ENCODE peak calls at places on chromosomes 2 and 18, in nine cellular contexts. B is LoVo; D is iris pigment epithelial cell; K is astrocyte of the cerebellum; E is NCI-H1092; Q is left ventricle myocardium inferior; T is stimulated activated CD4-positive, alpha-beta T cell treated with anti-CD3 and anti-CD28 coated beads, TNF-alpha, amount 100 ng/mL, for 4 hours; H is GM19239; G is stimulated activated CD8-positive, alpha-beta memory T cell treated with anti-CD3 and anti-CD28 coated beads, Interleukin-7, amount 100 ng/mL, for 1 hour. X is an unnamed sample.

GRCh38 chr2:105143467-105144127 is 97.9 kb upstream of the GPR45 start:
- DNase-seq in B (no peak), D (peak), K (no peak), E (peak), Q (no peak), T (peak), H (no peak), G (no peak), X (no peak)

GRCh38 chr2:11320698-11321492 is 23.5 kb downstream of the ROCK2 start:
- DNase-seq in B (no peak), D (no peak), K (no peak), E (no peak), Q (no peak), T (no peak), H (no peak), G (no peak), X (no peak)

GRCh38 chr2:72846171-72847095 is 20.6 kb upstream of the EXOC6B start:
- DNase-seq in B (no peak), D (no peak), K (no peak), E (no peak), Q (no peak), T (no peak), H (no peak), G (no peak), X (no peak)

GRCh38 chr2:148048475-148049221 is 27.8 kb downstream of the MBD5 start:
- DNase-seq in B (no peak), D (peak), K (peak), E (no peak), Q (no peak), T (no peak), H (no peak), G (no peak), X (no peak)

GRCh38 chr2:240205348-240205747 is 64.9 kb upstream of the OTOS start:
- DNase-seq in B (peak), D (peak), K (no peak), E (no peak), Q (no peak), T (no peak), H (no peak), G (no peak), X (no peak)

GRCh38 chr2:69159988-69160387 is 147.0 kb downstream of the ANTXR1 start:
- DNase-seq in B (no peak), D (no peak), K (no peak), E (no peak), Q (no peak), T (no peak), H (no peak), G (no peak), X (peak)

GRCh38 chr2:134727385-134727784 is 8.6 kb upstream of the TMEM163 start:
- DNase-seq in B (no peak), D (peak), K (peak), E (no peak), Q (no peak), T (no peak), H (no peak), G (no peak), X (no peak)

GRCh38 chr2:231531408-231532188 is 1.4 kb upstream of the NMUR1 start:
- DNase-seq in B (no peak), D (no peak), K (no peak), E (no peak), Q (no peak), T (no peak), H (no peak), G (no peak), X (no peak)

GRCh38 chr2:42843131-42843530 is 50.7 kb upstream of the HAAO start:
- DNase-seq in B (no peak), D (no peak), K (no peak), E (no peak), Q (no peak), T (no peak), H (no peak), G (no peak), X (no peak)

GRCh38 chr2:102262218-102263129 is 48.9 kb upstream of the IL1RL1 start:
- DNase-seq in B (no peak), D (no peak), K (no peak), E (no peak), Q (no peak), T (no peak), H (no peak), G (no peak), X (no peak)

GRCh38 chr18:27564066-27564465 is 379.0 kb upstream of the CHST9 start:
- DNase-seq in B (no peak), D (no peak), K (no peak), E (no peak), Q (no peak), T (no peak), H (no peak), G (no peak), X (no peak)

GRCh38 chr2:157508676-157509075 is 64.8 kb upstream of the CYTIP start:
- DNase-seq in B (no peak), D (no peak), K (no peak), E (no peak), Q (no peak), T (no peak), H (no peak), G (no peak), X (no peak)

GRCh38 chr2:191899442-191899841 is 52.6 kb upstream of the CAVIN2 start:
- DNase-seq in B (no peak), D (peak), K (peak), E (no peak), Q (no peak), T (no peak), H (no peak), G (no peak), X (no peak)

GRCh38 chr18:26547302-26548143 is 830 bp downstream of the KCTD1 start:
- DNase-seq in B (no peak), D (peak), K (peak), E (no peak), Q (peak), T (peak), H (peak), G (no peak), X (no peak)

GRCh38 chr2:96537066-96537733 is 648 bp downstream of the ARID5A start:
- DNase-seq in B (peak), D (peak), K (peak), E (no peak), Q (peak), T (peak), H (peak), G (peak), X (no peak)

GRCh38 chr2:240895656-240896388 is at the start of gene MAB21L4:
- DNase-seq in B (peak), D (no peak), K (no peak), E (no peak), Q (no peak), T (no peak), H (no peak), G (no peak), X (no peak)

GRCh38 chr2:195456765-195457164 is 200.3 kb upstream of the SLC39A10 start:
- DNase-seq in B (no peak), D (no peak), K (no peak), E (no peak), Q (no peak), T (no peak), H (no peak), G (no peak), X (no peak)

GRCh38 chr2:191148766-191149165 is 2.0 kb downstream of the STAT4 start:
- DNase-seq in B (no peak), D (no peak), K (no peak), E (no peak), Q (no peak), T (no peak), H (no peak), G (no peak), X (no peak)